ENCODE peak calls at places on chromosome 1, in four cellular contexts. U is K562, C is psoas muscle, F is Panc1. O is an unnamed sample. For H3K9me3, the result is how much of the 10 kb centered on the place peaks cover.

GRCh38 chr1:89489037-89489729 is 35.4 kb upstream of the LRRC8B start:
- DNase-seq in U (no peak), C (no peak), F (no peak), O (no peak)

GRCh38 chr1:215045647-215046308 is 36.8 kb upstream of the KCNK2 start:
- DNase-seq in U (no peak), C (no peak), F (no peak), O (no peak)

GRCh38 chr1:166956057-166956850 is 19.1 kb downstream of the ILDR2 start:
- DNase-seq in U (no peak), C (no peak), F (no peak), O (no peak)

GRCh38 chr1:178539291-178539690 is 26.4 kb downstream of the TEX35 start:
- DNase-seq in U (no peak), C (no peak), F (no peak), O (no peak)

GRCh38 chr1:207876129-207876528 is 34.8 kb downstream of the CD34 start:
- DNase-seq in U (peak), C (no peak), F (no peak), O (peak)

GRCh38 chr1:174157157-174157806 is 2.0 kb upstream of the RABGAP1L start:
- DNase-seq in U (no peak), C (no peak), F (no peak), O (peak)

GRCh38 chr1:76330993-76331603 is 256.6 kb downstream of the ST6GALNAC3 start:
- DNase-seq in U (peak), C (no peak), F (peak), O (peak)

GRCh38 chr1:171758011-171758410 is 16.1 kb upstream of the VAMP4 start:
- DNase-seq in U (no peak), C (no peak), F (no peak), O (no peak)

GRCh38 chr1:207282496-207283380 is 38.7 kb upstream of the CD55 start:
- DNase-seq in U (no peak), C (no peak), F (no peak), O (no peak)

GRCh38 chr1:65001238-65001792 is 35.0 kb upstream of the JAK1 start:
- DNase-seq in U (peak), C (peak), F (no peak), O (no peak)

GRCh38 chr1:84434756-84435142 is 36.5 kb downstream of the DNASE2B start:
- DNase-seq in U (no peak), C (no peak), F (no peak), O (no peak)

GRCh38 chr1:231068772-231069171 is 28.7 kb upstream of the FAM89A start:
- DNase-seq in U (no peak), C (no peak), F (no peak), O (no peak)

GRCh38 chr1:111618953-111619634 is 495 bp upstream of the RAP1A start:
- DNase-seq in U (no peak), C (no peak), F (no peak), O (no peak)

GRCh38 chr1:25599969-25600610 is 16.5 kb upstream of the MAN1C1 start:
- DNase-seq in U (no peak), C (no peak), F (no peak), O (no peak)

GRCh38 chr1:8661185-8662110 is 156.0 kb downstream of the RERE start:
- DNase-seq in U (no peak), C (no peak), F (peak), O (peak)

GRCh38 chr1:231040800-231041704 is 998 bp upstream of the FAM89A start:
- DNase-seq in U (no peak), C (peak), F (no peak), O (no peak)

GRCh38 chr1:200869753-200870391 is 2.9 kb upstream of the GPR25 start:
- DNase-seq in U (no peak), C (no peak), F (no peak), O (no peak)

GRCh38 chr1:63969461-63969893 is 195.7 kb downstream of the ROR1 start:
- DNase-seq in U (no peak), C (no peak), F (no peak), O (no peak)

GRCh38 chr1:221708987-221709386 is 32.9 kb downstream of the DUSP10 start:
- DNase-seq in U (no peak), C (peak), F (no peak), O (peak)

GRCh38 chr1:247103777-247104591 is at the start of gene ZNF669:
- DNase-seq in U (peak), C (peak), F (peak), O (peak)

GRCh38 chr1:247102381-247102780 is 1.8 kb downstream of the ZNF669 start:
- DNase-seq in U (no peak), C (no peak), F (no peak), O (no peak)

GRCh38 chr1:247096958-247097357 is 7.2 kb downstream of the ZNF669 start:
- DNase-seq in U (no peak), C (no peak), F (no peak), O (no peak)

GRCh38 chr1:247104965-247105364 is 809 bp upstream of the ZNF669 start:
- DNase-seq in U (no peak), C (no peak), F (no peak), O (no peak)

GRCh38 chr1:247100676-247101279 is 3.4 kb downstream of the ZNF669 start:
- DNase-seq in U (no peak), C (no peak), F (no peak), O (no peak)
- H3K9me3 ChIP-seq in U (under half), C (under half), F (under half), O (under half)

GRCh38 chr1:5645929-5646328 is 346.3 kb downstream of the NPHP4 start:
- DNase-seq in U (no peak), C (no peak), F (no peak), O (no peak)

GRCh38 chr1:5643360-5644090 is 348.7 kb downstream of the NPHP4 start:
- DNase-seq in U (no peak), C (no peak), F (no peak), O (no peak)

GRCh38 chr1:5645135-5645399 is 347.2 kb downstream of the NPHP4 start:
- DNase-seq in U (no peak), C (no peak), F (no peak), O (no peak)

GRCh38 chr1:5646486-5646885 is 345.7 kb downstream of the NPHP4 start:
- DNase-seq in U (no peak), C (no peak), F (no peak), O (no peak)

DNA sequence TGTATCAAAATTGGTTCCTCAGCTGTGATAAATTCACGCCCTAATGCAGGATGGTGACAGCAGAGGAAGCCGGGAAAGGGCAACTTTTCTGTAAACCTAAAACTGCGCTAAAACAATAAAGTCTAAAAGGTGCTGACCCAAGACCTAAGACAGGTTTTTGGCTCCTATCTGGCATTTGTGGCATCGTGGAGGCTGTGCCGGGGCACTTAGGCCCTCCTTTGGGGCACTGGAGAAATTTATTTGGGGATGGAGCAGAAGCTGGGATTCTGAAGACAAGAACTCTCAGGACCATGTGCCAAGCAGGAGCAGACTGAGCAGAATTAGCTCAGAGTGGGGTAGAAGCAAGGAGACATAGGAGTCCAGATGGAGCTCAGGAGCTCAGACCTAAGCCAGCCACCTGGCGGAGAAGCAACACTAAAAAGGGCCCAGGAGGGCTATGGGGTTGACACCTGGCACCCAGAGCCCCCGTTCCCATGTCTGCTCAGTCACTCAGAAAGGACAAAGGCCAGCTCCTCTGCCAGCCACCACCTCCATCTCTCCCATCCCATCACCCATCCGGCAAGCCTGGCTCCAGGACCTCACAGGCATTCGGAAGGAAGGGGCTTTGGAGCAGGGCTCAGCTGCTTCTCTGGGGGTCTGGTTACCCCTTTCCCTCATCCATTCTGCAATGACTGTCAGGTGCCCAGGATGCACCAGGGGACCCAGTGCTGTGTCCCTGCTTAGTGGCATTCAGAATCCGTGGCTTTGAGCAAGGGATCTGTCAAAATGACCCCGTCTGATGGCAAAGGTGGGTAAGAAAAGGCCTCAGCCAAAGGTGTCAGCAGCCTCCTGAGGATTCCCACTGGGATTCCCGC is 347.7 kb downstream of the NPHP4 start:
- DNase-seq in U (no peak), C (no peak), F (no peak), O (peak)
- H3K9me3 ChIP-seq in U (under half), C (under half), F (under half), O (under half)

GRCh38 chr1:220251272-220251671 is 21.0 kb downstream of the RAB3GAP2 start:
- DNase-seq in U (no peak), C (no peak), F (no peak), O (no peak)
- H3K9me3 ChIP-seq in U (under half), C (under half), F (under half), O (under half)

GRCh38 chr1:160081261-160081936 is at the start of gene KCNJ9:
- DNase-seq in U (no peak), C (no peak), F (no peak), O (no peak)
- H3K9me3 ChIP-seq in U (under half), C (under half), F (under half), O (under half)

GRCh38 chr1:212775241-212775640 is 16.3 kb downstream of the NSL1 start:
- DNase-seq in U (no peak), C (no peak), F (no peak), O (no peak)

GRCh38 chr1:212773011-212773410 is 18.6 kb downstream of the NSL1 start:
- DNase-seq in U (no peak), C (no peak), F (no peak), O (no peak)

GRCh38 chr1:212774584-212774983 is 17.0 kb downstream of the NSL1 start:
- DNase-seq in U (no peak), C (no peak), F (no peak), O (no peak)

GRCh38 chr1:212771341-212771740 is 20.2 kb downstream of the NSL1 start:
- DNase-seq in U (no peak), C (no peak), F (no peak), O (no peak)

DNA sequence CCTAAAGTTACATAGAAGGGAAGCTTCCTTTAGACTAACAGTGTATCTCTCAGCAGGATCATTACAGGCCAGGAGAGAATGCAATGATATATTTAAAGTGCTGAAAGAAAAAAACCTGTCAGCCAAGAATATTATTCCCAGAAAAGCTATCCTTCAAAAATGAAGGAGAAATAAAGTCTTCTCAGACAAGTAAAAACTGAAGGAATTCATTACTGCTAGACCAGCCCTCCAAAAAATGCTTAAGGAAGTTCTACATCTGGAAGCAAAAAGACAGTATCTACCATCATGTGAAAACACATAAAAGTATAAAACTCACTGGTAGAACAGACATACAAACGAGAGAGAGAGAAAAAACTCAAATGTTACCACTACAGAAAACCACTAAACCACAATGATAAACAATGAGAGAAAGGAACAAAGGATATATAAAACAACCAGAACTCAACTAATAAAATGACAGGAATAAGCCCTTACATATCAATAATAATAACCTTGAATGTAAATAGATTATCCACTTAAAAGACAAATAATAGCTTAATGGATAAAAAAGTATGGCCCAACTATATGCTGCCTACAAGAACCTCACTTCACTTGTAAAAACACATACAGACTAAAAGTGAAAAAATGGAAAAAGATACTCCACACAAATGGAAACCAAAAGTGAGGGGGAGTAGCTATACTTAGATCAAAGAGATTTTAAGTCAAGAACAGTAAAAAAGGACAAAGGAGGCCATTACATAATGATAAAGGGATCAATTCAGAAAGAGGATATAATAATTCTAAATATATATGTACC is 22.0 kb downstream of the NSL1 start:
- DNase-seq in U (no peak), C (no peak), F (no peak), O (no peak)
- H3K9me3 ChIP-seq in U (under half), C (under half), F (under half), O (under half)

DNA sequence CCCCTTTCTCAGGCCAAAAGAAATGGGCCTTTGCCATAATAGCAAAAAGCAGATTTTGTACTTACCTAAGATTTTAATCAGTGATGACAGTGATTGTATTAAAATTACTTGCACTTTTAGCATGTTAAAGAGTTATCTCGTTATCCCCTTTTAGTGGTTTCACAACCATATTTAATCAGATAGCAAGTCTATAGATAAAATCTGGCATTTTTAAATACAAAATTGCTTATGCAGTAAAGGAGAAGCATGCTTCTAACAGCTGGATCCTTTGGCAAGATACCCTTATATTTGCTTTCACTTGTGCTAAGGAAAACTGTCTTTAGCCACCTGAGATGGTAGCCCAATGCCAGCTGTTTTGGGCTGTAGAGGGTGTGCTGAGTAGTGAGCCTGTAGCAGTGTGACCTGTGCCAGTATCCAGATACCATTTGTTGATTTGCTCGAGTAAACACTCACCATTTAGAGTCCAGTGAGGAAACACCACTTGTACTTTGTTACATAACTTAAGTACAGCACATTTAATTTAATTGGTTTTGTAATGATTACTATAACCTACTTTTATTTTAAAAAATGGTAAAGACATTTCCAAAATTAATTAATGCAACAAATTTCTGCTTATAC is 314.4 kb upstream of the ZP4 start:
- DNase-seq in U (no peak), C (no peak), F (no peak), O (no peak)
- H3K9me3 ChIP-seq in U (under half), C (under half), F (under half), O (under half)

GRCh38 chr1:2962946-2963345 is 58.3 kb upstream of the ACTRT2 start:
- DNase-seq in U (no peak), C (no peak), F (no peak), O (no peak)
- H3K9me3 ChIP-seq in U (under half), C (under half), F (under half), O (under half)

GRCh38 chr1:30677471-30677870 is 45.9 kb downstream of the MATN1 start:
- DNase-seq in U (no peak), C (no peak), F (no peak), O (no peak)
- H3K9me3 ChIP-seq in U (under half), C (under half), F (under half), O (under half)

GRCh38 chr1:156054500-156055342 is at the start of gene LAMTOR2:
- DNase-seq in U (peak), C (peak), F (peak), O (peak)

GRCh38 chr1:156055343-156055645 is 712 bp downstream of the LAMTOR2 start:
- DNase-seq in U (no peak), C (no peak), F (no peak), O (no peak)

GRCh38 chr1:156053770-156054499 is at the start of gene UBQLN4:
- DNase-seq in U (peak), C (peak), F (no peak), O (peak)

GRCh38 chr1:156056326-156056849 is 1.8 kb downstream of the LAMTOR2 start:
- DNase-seq in U (no peak), C (no peak), F (no peak), O (no peak)

GRCh38 chr1:156055649-156056048 is 1.1 kb downstream of the LAMTOR2 start:
- DNase-seq in U (no peak), C (no peak), F (no peak), O (peak)
- H3K9me3 ChIP-seq in U (under half), C (under half), F (under half), O (under half)